ENCODE peak calls at places on chromosomes 11 and 22, in seven cellular contexts. One of them, this sample, is unnamed.

GRCh38 chr11:74057251-74058151 is 48.6 kb upstream of the UCP3 start:
- DNase-seq in effector CD4-positive, alpha-beta T cell: no peak
- DNase-seq in AG09309: no peak
- DNase-seq in IMR-90: peak
- DNase-seq in fibroblast of villous mesenchyme: peak
- DNase-seq in activated CD4-positive, alpha-beta T cell treated with anti-CD3 and anti-CD28 coated beads for 36 hours: no peak
- DNase-seq in B cell: no peak
- DNase-seq in this sample: no peak

GRCh38 chr11:316031-316701 is 2.3 kb downstream of the IFITM1 start:
- DNase-seq in effector CD4-positive, alpha-beta T cell: no peak
- DNase-seq in AG09309: no peak
- DNase-seq in IMR-90: no peak
- DNase-seq in fibroblast of villous mesenchyme: peak
- DNase-seq in activated CD4-positive, alpha-beta T cell treated with anti-CD3 and anti-CD28 coated beads for 36 hours: peak
- DNase-seq in B cell: no peak
- DNase-seq in this sample: no peak

GRCh38 chr11:117872962-117873827 is 3.3 kb downstream of the FXYD6 start:
- DNase-seq in effector CD4-positive, alpha-beta T cell: no peak
- DNase-seq in AG09309: no peak
- DNase-seq in IMR-90: no peak
- DNase-seq in fibroblast of villous mesenchyme: no peak
- DNase-seq in activated CD4-positive, alpha-beta T cell treated with anti-CD3 and anti-CD28 coated beads for 36 hours: no peak
- DNase-seq in B cell: no peak
- DNase-seq in this sample: no peak

GRCh38 chr11:74626604-74627003 is 34.2 kb downstream of the POLD3 start:
- DNase-seq in effector CD4-positive, alpha-beta T cell: no peak
- DNase-seq in AG09309: no peak
- DNase-seq in IMR-90: no peak
- DNase-seq in fibroblast of villous mesenchyme: no peak
- DNase-seq in activated CD4-positive, alpha-beta T cell treated with anti-CD3 and anti-CD28 coated beads for 36 hours: no peak
- DNase-seq in B cell: no peak
- DNase-seq in this sample: no peak

GRCh38 chr22:45978275-45978713 is 1.3 kb upstream of the WNT7B start:
- DNase-seq in effector CD4-positive, alpha-beta T cell: no peak
- DNase-seq in AG09309: no peak
- DNase-seq in IMR-90: no peak
- DNase-seq in fibroblast of villous mesenchyme: no peak
- DNase-seq in activated CD4-positive, alpha-beta T cell treated with anti-CD3 and anti-CD28 coated beads for 36 hours: no peak
- DNase-seq in B cell: no peak
- DNase-seq in this sample: no peak

GRCh38 chr22:37472418-37473006 is 13.7 kb downstream of the MFNG start:
- DNase-seq in effector CD4-positive, alpha-beta T cell: peak
- DNase-seq in AG09309: no peak
- DNase-seq in IMR-90: peak
- DNase-seq in fibroblast of villous mesenchyme: peak
- DNase-seq in activated CD4-positive, alpha-beta T cell treated with anti-CD3 and anti-CD28 coated beads for 36 hours: peak
- DNase-seq in B cell: peak
- DNase-seq in this sample: peak

GRCh38 chr22:26447594-26448329 is 18.7 kb downstream of the ASPHD2 start:
- DNase-seq in effector CD4-positive, alpha-beta T cell: no peak
- DNase-seq in AG09309: no peak
- DNase-seq in IMR-90: no peak
- DNase-seq in fibroblast of villous mesenchyme: no peak
- DNase-seq in activated CD4-positive, alpha-beta T cell treated with anti-CD3 and anti-CD28 coated beads for 36 hours: no peak
- DNase-seq in B cell: no peak
- DNase-seq in this sample: no peak

GRCh38 chr22:46054878-46055158 is 77.9 kb upstream of the WNT7B start:
- DNase-seq in effector CD4-positive, alpha-beta T cell: no peak
- DNase-seq in AG09309: no peak
- DNase-seq in IMR-90: no peak
- DNase-seq in fibroblast of villous mesenchyme: no peak
- DNase-seq in activated CD4-positive, alpha-beta T cell treated with anti-CD3 and anti-CD28 coated beads for 36 hours: no peak
- DNase-seq in B cell: no peak
- DNase-seq in this sample: no peak

GRCh38 chr11:62333768-62334167 is 3.5 kb upstream of the ASRGL1 start:
- DNase-seq in effector CD4-positive, alpha-beta T cell: no peak
- DNase-seq in AG09309: no peak
- DNase-seq in IMR-90: no peak
- DNase-seq in fibroblast of villous mesenchyme: no peak
- DNase-seq in activated CD4-positive, alpha-beta T cell treated with anti-CD3 and anti-CD28 coated beads for 36 hours: no peak
- DNase-seq in B cell: no peak
- DNase-seq in this sample: no peak

GRCh38 chr22:41273128-41273527 is 12.9 kb downstream of the RANGAP1 start:
- DNase-seq in effector CD4-positive, alpha-beta T cell: no peak
- DNase-seq in AG09309: no peak
- DNase-seq in IMR-90: no peak
- DNase-seq in fibroblast of villous mesenchyme: no peak
- DNase-seq in activated CD4-positive, alpha-beta T cell treated with anti-CD3 and anti-CD28 coated beads for 36 hours: no peak
- DNase-seq in B cell: no peak
- DNase-seq in this sample: no peak

GRCh38 chr22:28283025-28283654 is 364.1 kb upstream of the PITPNB start:
- DNase-seq in effector CD4-positive, alpha-beta T cell: no peak
- DNase-seq in AG09309: no peak
- DNase-seq in IMR-90: peak
- DNase-seq in fibroblast of villous mesenchyme: peak
- DNase-seq in activated CD4-positive, alpha-beta T cell treated with anti-CD3 and anti-CD28 coated beads for 36 hours: no peak
- DNase-seq in B cell: no peak
- DNase-seq in this sample: no peak

GRCh38 chr11:125943661-125944349 is 2.0 kb upstream of the VSIG10L2 start:
- DNase-seq in effector CD4-positive, alpha-beta T cell: no peak
- DNase-seq in AG09309: no peak
- DNase-seq in IMR-90: no peak
- DNase-seq in fibroblast of villous mesenchyme: no peak
- DNase-seq in activated CD4-positive, alpha-beta T cell treated with anti-CD3 and anti-CD28 coated beads for 36 hours: no peak
- DNase-seq in B cell: no peak
- DNase-seq in this sample: no peak

GRCh38 chr11:14339356-14339755 is 19.6 kb downstream of the RRAS2 start:
- DNase-seq in effector CD4-positive, alpha-beta T cell: no peak
- DNase-seq in AG09309: no peak
- DNase-seq in IMR-90: no peak
- DNase-seq in fibroblast of villous mesenchyme: no peak
- DNase-seq in activated CD4-positive, alpha-beta T cell treated with anti-CD3 and anti-CD28 coated beads for 36 hours: no peak
- DNase-seq in B cell: peak
- DNase-seq in this sample: no peak

GRCh38 chr11:11663907-11664306 is 42.1 kb upstream of the GALNT18 start:
- DNase-seq in effector CD4-positive, alpha-beta T cell: no peak
- DNase-seq in AG09309: no peak
- DNase-seq in IMR-90: no peak
- DNase-seq in fibroblast of villous mesenchyme: no peak
- DNase-seq in activated CD4-positive, alpha-beta T cell treated with anti-CD3 and anti-CD28 coated beads for 36 hours: no peak
- DNase-seq in B cell: no peak
- DNase-seq in this sample: no peak

GRCh38 chr22:41535244-41535643 is 9.0 kb downstream of the POLR3H start:
- DNase-seq in effector CD4-positive, alpha-beta T cell: no peak
- DNase-seq in AG09309: no peak
- DNase-seq in IMR-90: no peak
- DNase-seq in fibroblast of villous mesenchyme: peak
- DNase-seq in activated CD4-positive, alpha-beta T cell treated with anti-CD3 and anti-CD28 coated beads for 36 hours: no peak
- DNase-seq in B cell: no peak
- DNase-seq in this sample: peak

GRCh38 chr11:19392321-19392720 is 151.6 kb upstream of the E2F8 start:
- DNase-seq in effector CD4-positive, alpha-beta T cell: no peak
- DNase-seq in AG09309: no peak
- DNase-seq in IMR-90: no peak
- DNase-seq in fibroblast of villous mesenchyme: peak
- DNase-seq in activated CD4-positive, alpha-beta T cell treated with anti-CD3 and anti-CD28 coated beads for 36 hours: no peak
- DNase-seq in B cell: no peak
- DNase-seq in this sample: no peak

GRCh38 chr11:73213196-73214143 is 4.6 kb upstream of the P2RY2 start:
- DNase-seq in effector CD4-positive, alpha-beta T cell: no peak
- DNase-seq in AG09309: no peak
- DNase-seq in IMR-90: no peak
- DNase-seq in fibroblast of villous mesenchyme: no peak
- DNase-seq in activated CD4-positive, alpha-beta T cell treated with anti-CD3 and anti-CD28 coated beads for 36 hours: no peak
- DNase-seq in B cell: no peak
- DNase-seq in this sample: no peak

GRCh38 chr11:19367051-19367709 is 126.4 kb upstream of the E2F8 start:
- DNase-seq in effector CD4-positive, alpha-beta T cell: no peak
- DNase-seq in AG09309: no peak
- DNase-seq in IMR-90: peak
- DNase-seq in fibroblast of villous mesenchyme: peak
- DNase-seq in activated CD4-positive, alpha-beta T cell treated with anti-CD3 and anti-CD28 coated beads for 36 hours: no peak
- DNase-seq in B cell: no peak
- DNase-seq in this sample: no peak

GRCh38 chr11:116696381-116696941 is 76.3 kb downstream of the BUD13 start:
- DNase-seq in effector CD4-positive, alpha-beta T cell: no peak
- DNase-seq in AG09309: no peak
- DNase-seq in IMR-90: no peak
- DNase-seq in fibroblast of villous mesenchyme: no peak
- DNase-seq in activated CD4-positive, alpha-beta T cell treated with anti-CD3 and anti-CD28 coated beads for 36 hours: peak
- DNase-seq in B cell: no peak
- DNase-seq in this sample: no peak

GRCh38 chr11:120128392-120129172 is 9.3 kb downstream of the TRIM29 start:
- DNase-seq in effector CD4-positive, alpha-beta T cell: no peak
- DNase-seq in AG09309: peak
- DNase-seq in IMR-90: peak
- DNase-seq in fibroblast of villous mesenchyme: peak
- DNase-seq in activated CD4-positive, alpha-beta T cell treated with anti-CD3 and anti-CD28 coated beads for 36 hours: no peak
- DNase-seq in B cell: no peak
- DNase-seq in this sample: no peak

GRCh38 chr11:86134580-86135318 is 65.9 kb upstream of the PICALM start:
- DNase-seq in effector CD4-positive, alpha-beta T cell: no peak
- DNase-seq in AG09309: no peak
- DNase-seq in IMR-90: no peak
- DNase-seq in fibroblast of villous mesenchyme: peak
- DNase-seq in activated CD4-positive, alpha-beta T cell treated with anti-CD3 and anti-CD28 coated beads for 36 hours: no peak
- DNase-seq in B cell: no peak
- DNase-seq in this sample: no peak

GRCh38 chr11:114440121-114440860 is 1.0 kb downstream of the REXO2 start:
- DNase-seq in effector CD4-positive, alpha-beta T cell: no peak
- DNase-seq in AG09309: no peak
- DNase-seq in IMR-90: peak
- DNase-seq in fibroblast of villous mesenchyme: peak
- DNase-seq in activated CD4-positive, alpha-beta T cell treated with anti-CD3 and anti-CD28 coated beads for 36 hours: no peak
- DNase-seq in B cell: no peak
- DNase-seq in this sample: peak

GRCh38 chr11:19679952-19680823 is 32.4 kb upstream of the NAV2 start:
- DNase-seq in effector CD4-positive, alpha-beta T cell: no peak
- DNase-seq in AG09309: peak
- DNase-seq in IMR-90: peak
- DNase-seq in fibroblast of villous mesenchyme: peak
- DNase-seq in activated CD4-positive, alpha-beta T cell treated with anti-CD3 and anti-CD28 coated beads for 36 hours: no peak
- DNase-seq in B cell: no peak
- DNase-seq in this sample: no peak

GRCh38 chr11:96254087-96254486 is 88.9 kb downstream of the MAML2 start:
- DNase-seq in effector CD4-positive, alpha-beta T cell: no peak
- DNase-seq in AG09309: no peak
- DNase-seq in IMR-90: peak
- DNase-seq in fibroblast of villous mesenchyme: peak
- DNase-seq in activated CD4-positive, alpha-beta T cell treated with anti-CD3 and anti-CD28 coated beads for 36 hours: peak
- DNase-seq in B cell: no peak
- DNase-seq in this sample: no peak

GRCh38 chr11:9757809-9758675 is 94.2 kb downstream of the SWAP70 start:
- DNase-seq in effector CD4-positive, alpha-beta T cell: peak
- DNase-seq in AG09309: no peak
- DNase-seq in IMR-90: peak
- DNase-seq in fibroblast of villous mesenchyme: peak
- DNase-seq in activated CD4-positive, alpha-beta T cell treated with anti-CD3 and anti-CD28 coated beads for 36 hours: peak
- DNase-seq in B cell: peak
- DNase-seq in this sample: peak

GRCh38 chr22:35629406-35630234 is 12.5 kb upstream of the MB start:
- DNase-seq in effector CD4-positive, alpha-beta T cell: no peak
- DNase-seq in AG09309: peak
- DNase-seq in IMR-90: peak
- DNase-seq in fibroblast of villous mesenchyme: peak
- DNase-seq in activated CD4-positive, alpha-beta T cell treated with anti-CD3 and anti-CD28 coated beads for 36 hours: peak
- DNase-seq in B cell: no peak
- DNase-seq in this sample: no peak

GRCh38 chr11:128453444-128454336 is 133.7 kb downstream of the ETS1 start:
- DNase-seq in effector CD4-positive, alpha-beta T cell: no peak
- DNase-seq in AG09309: peak
- DNase-seq in IMR-90: peak
- DNase-seq in fibroblast of villous mesenchyme: peak
- DNase-seq in activated CD4-positive, alpha-beta T cell treated with anti-CD3 and anti-CD28 coated beads for 36 hours: no peak
- DNase-seq in B cell: no peak
- DNase-seq in this sample: no peak

GRCh38 chr22:45879552-45879949 is 97.4 kb downstream of the WNT7B start:
- DNase-seq in effector CD4-positive, alpha-beta T cell: no peak
- DNase-seq in AG09309: no peak
- DNase-seq in IMR-90: no peak
- DNase-seq in fibroblast of villous mesenchyme: no peak
- DNase-seq in activated CD4-positive, alpha-beta T cell treated with anti-CD3 and anti-CD28 coated beads for 36 hours: no peak
- DNase-seq in B cell: no peak
- DNase-seq in this sample: no peak

GRCh38 chr22:45516923-45517675 is 14.4 kb downstream of the FBLN1 start:
- DNase-seq in effector CD4-positive, alpha-beta T cell: no peak
- DNase-seq in AG09309: no peak
- DNase-seq in IMR-90: peak
- DNase-seq in fibroblast of villous mesenchyme: peak
- DNase-seq in activated CD4-positive, alpha-beta T cell treated with anti-CD3 and anti-CD28 coated beads for 36 hours: no peak
- DNase-seq in B cell: no peak
- DNase-seq in this sample: no peak

This sample was measured in NAMALWA.